ENCODE peak calls at places on chromosome 1, in ten cellular contexts. C, N, G, T, E, Q, S, F, K and Y are unnamed samples.
A peak's percentile ranks its signal among the peaks of the same experiment; 100 is the strongest.

GRCh38 chr1:205670611-205671430 is 9.5 kb downstream of the SLC45A3 start:
- DNase-seq in C (no peak), N (no peak), G (no peak), T (no peak), E (peak; percentile 89), Q (no peak), S (peak; percentile 79), F (no peak), K (no peak), Y (no peak)

GRCh38 chr1:110148961-110149360 is 1.3 kb upstream of the SLC6A17 start:
- DNase-seq in C (no peak), N (no peak), G (peak; percentile 13), T (no peak), E (no peak), Q (peak; percentile 10), S (no peak), F (no peak), K (no peak), Y (no peak)

GRCh38 chr1:11052839-11053757 is 6.1 kb upstream of the MASP2 start:
- DNase-seq in C (peak; percentile 87), N (no peak), G (no peak), T (no peak), E (no peak), Q (no peak), S (no peak), F (no peak), K (no peak), Y (no peak)

GRCh38 chr1:163174524-163175437 is 27.9 kb downstream of the RGS5 start:
- DNase-seq in C (peak; percentile 34), N (peak; percentile 14), G (peak; percentile 90), T (no peak), E (peak; percentile 64), Q (peak; percentile 42), S (peak; percentile 61), F (peak; percentile 65), K (no peak), Y (no peak)

GRCh38 chr1:114122891-114123621 is 30.6 kb downstream of the SYT6 start:
- DNase-seq in C (no peak), N (no peak), G (peak; percentile 9), T (no peak), E (peak; percentile 72), Q (no peak), S (no peak), F (peak; percentile 90), K (no peak), Y (no peak)

GRCh38 chr1:207493212-207493611 is 2.7 kb upstream of the CR1 start:
- DNase-seq in C (no peak), N (no peak), G (no peak), T (no peak), E (no peak), Q (no peak), S (no peak), F (no peak), K (no peak), Y (no peak)

GRCh38 chr1:246795094-246795671 is 71.0 kb downstream of the SCCPDH start:
- DNase-seq in C (peak; percentile 84), N (no peak), G (no peak), T (no peak), E (peak; percentile 68), Q (no peak), S (peak; percentile 33), F (no peak), K (no peak), Y (no peak)

GRCh38 chr1:83606416-83606955 is 392.4 kb downstream of the TTLL7 start:
- DNase-seq in C (no peak), N (no peak), G (no peak), T (no peak), E (no peak), Q (no peak), S (no peak), F (no peak), K (no peak), Y (no peak)

GRCh38 chr1:155976062-155976912 is 2.1 kb downstream of the ARHGEF2 start:
- DNase-seq in C (peak; percentile 71), N (peak; percentile 34), G (peak; percentile 69), T (peak; percentile 59), E (peak; percentile 63), Q (peak; percentile 98), S (peak; percentile 81), F (peak; percentile 82), K (peak; percentile 77), Y (peak; percentile 89)

GRCh38 chr1:205229399-205229861 is 1.7 kb downstream of the TMCC2 start:
- DNase-seq in C (peak; percentile 85), N (peak; percentile 91), G (peak; percentile 25), T (peak; percentile 28), E (peak; percentile 82), Q (peak; percentile 77), S (peak; percentile 83), F (peak; percentile 61), K (no peak), Y (no peak)

GRCh38 chr1:25888426-25888987 is 13.0 kb upstream of the PAQR7 start:
- DNase-seq in C (no peak), N (no peak), G (no peak), T (no peak), E (no peak), Q (no peak), S (no peak), F (no peak), K (no peak), Y (no peak)